ENCODE peak calls at places on chromosomes 5 and 9, in four cellular contexts. M, D, E and J are unnamed samples.

GRCh38 chr9:85347541-85347940 is 394.2 kb downstream of the AGTPBP1 start:
- DNase-seq in M (no peak), D (no peak), E (no peak), J (no peak)

GRCh38 chr5:135452366-135453030 is 347 bp upstream of the TIFAB start:
- DNase-seq in M (no peak), D (no peak), E (no peak), J (no peak)

GRCh38 chr9:8337834-8338233 is 538.3 kb upstream of the DMAC1 start:
- DNase-seq in M (no peak), D (no peak), E (no peak), J (no peak)

GRCh38 chr5:34804913-34805312 is 34.1 kb upstream of the TTC23L start:
- DNase-seq in M (peak; percentile 39), D (no peak), E (no peak), J (peak; percentile 39)

GRCh38 chr5:32233696-32234447 is 59.8 kb upstream of the GOLPH3 start:
- DNase-seq in M (peak; percentile 36), D (peak; percentile 67), E (peak; percentile 72), J (peak; percentile 87)

GRCh38 chr5:53008751-53009150 is 19.6 kb downstream of the ITGA2 start:
- DNase-seq in M (peak; percentile 42), D (peak; percentile 80), E (peak; percentile 85), J (peak; percentile 79)

GRCh38 chr5:6780802-6781391 is 67.7 kb downstream of the TENT4A start:
- DNase-seq in M (no peak), D (peak; percentile 8), E (no peak), J (peak; percentile 18)

GRCh38 chr9:118330191-118330986 is 626.2 kb downstream of the TLR4 start:
- DNase-seq in M (no peak), D (no peak), E (no peak), J (no peak)

GRCh38 chr9:32705059-32705458 is 69.6 kb upstream of the TAF1L start:
- DNase-seq in M (peak; percentile 15), D (peak; percentile 50), E (peak; percentile 62), J (peak; percentile 4)

GRCh38 chr5:164175083-164175482 is 669.7 kb downstream of the MAT2B start:
- DNase-seq in M (peak; percentile 6), D (peak; percentile 15), E (peak; percentile 7), J (peak; percentile 47)

GRCh38 chr9:27447036-27447700 is 76.9 kb upstream of the IFNK start:
- DNase-seq in M (no peak), D (no peak), E (no peak), J (no peak)

DNA sequence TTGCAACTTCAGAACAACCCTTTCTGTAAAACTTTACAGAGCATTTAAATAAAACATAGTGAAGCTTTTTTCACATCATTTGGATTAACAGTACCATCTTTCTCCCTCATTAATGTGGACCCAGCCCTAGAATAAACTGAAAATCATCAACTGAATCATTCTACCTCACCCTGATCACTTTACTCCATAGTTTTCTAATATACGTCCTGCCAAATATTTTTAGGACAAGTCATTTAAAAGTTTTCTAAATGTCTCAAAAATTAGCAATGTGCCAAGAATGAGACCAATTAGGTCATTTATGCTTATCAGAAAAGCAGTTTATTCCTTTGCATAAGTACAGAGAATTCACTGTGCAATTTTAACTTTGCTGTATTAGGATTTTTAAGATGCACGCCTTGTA is 284.4 kb downstream of the PIK3R1 start:
- DNase-seq in M (peak; percentile 67), D (peak; percentile 81), E (peak; percentile 84), J (no peak)
- H3K4me3 ChIP-seq in M (no peak overlapping the region), D (no peak overlapping the region), E (no peak overlapping the region), J (no peak overlapping the region)

GRCh38 chr9:132677976-132678375 is 7.7 kb downstream of the GTF3C4 start:
- DNase-seq in M (no peak), D (no peak), E (no peak), J (no peak)
- H3K4me3 ChIP-seq in M (no peak overlapping the region), D (no peak overlapping the region), E (no peak overlapping the region), J (no peak overlapping the region)

GRCh38 chr5:57177479-57178156 is 3.8 kb downstream of the GPBP1 start:
- DNase-seq in M (no peak), D (no peak), E (no peak), J (no peak)
- H3K4me3 ChIP-seq in M (peak overlapping the region; percentile 96), D (peak overlapping the region; percentile 92), E (peak overlapping the region; percentile 92), J (peak overlapping the region; percentile 37)

GRCh38 chr5:179559280-179560252 is 9.2 kb downstream of the RUFY1 start:
- DNase-seq in M (peak; percentile 99), D (peak; percentile 98), E (peak; percentile 100), J (peak; percentile 100)
- H3K4me3 ChIP-seq in M (peak overlapping the region; percentile 86), D (peak overlapping the region; percentile 81), E (peak overlapping the region; percentile 79), J (peak overlapping the region; percentile 79)

DNA sequence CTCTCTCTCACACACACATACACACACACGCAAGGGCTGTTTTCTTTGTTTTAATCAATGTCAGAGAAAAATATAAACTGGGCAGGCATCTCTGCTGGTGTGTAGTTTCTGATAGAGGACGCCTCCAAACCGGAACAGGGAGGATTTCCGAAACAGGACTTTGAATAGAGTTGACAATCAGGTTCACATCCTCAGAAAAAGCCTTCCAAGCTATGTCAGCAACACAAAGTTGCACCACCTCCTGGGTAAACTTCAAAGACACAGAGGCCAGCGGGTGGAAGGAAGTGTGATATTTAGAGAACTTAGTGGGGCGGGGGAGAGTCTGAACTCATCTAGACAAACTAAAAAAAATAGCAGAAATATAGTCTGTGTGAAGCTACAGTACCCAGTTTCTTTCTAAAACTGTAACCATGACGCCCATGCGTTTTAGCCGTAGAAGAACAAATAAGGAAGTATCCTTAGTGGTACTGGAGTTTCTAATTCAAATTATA is 1.2 kb downstream of the ST8SIA4 start:
- DNase-seq in M (no peak), D (no peak), E (peak; percentile 3), J (no peak)
- H3K4me3 ChIP-seq in M (no peak overlapping the region), D (no peak overlapping the region), E (peak overlapping the region; percentile 72), J (peak overlapping the region; percentile 71)

DNA sequence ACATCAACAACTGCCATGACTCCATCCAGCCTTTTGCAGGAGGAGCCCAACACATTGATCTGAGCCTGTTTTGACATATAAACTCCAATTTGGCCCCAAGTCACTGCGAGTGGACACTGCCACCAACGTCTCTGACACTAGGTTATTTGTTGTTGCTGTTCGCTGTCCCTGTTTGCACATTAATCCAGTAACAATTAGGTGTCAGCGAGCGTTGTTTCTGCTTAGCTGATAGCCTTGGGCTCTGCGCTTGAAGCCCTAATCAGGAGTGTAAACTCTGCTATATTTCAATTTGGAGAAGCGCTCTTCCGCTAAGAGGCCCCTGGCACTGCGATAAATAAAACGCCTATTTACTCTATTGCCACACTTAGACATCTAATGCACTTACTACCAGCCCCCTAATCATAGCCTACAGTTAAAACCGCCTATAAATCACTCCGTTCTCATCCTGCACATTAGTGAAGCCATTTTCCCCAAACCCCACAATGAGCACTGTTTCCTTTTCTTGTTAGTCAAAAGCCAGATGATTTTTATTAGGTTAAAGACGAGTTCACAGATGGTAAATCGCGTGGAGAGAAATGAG is 195.9 kb upstream of the TBCA start:
- DNase-seq in M (peak; percentile 3), D (peak; percentile 9), E (no peak), J (no peak)
- H3K4me3 ChIP-seq in M (peak overlapping the region; percentile 33), D (peak overlapping the region; percentile 19), E (peak overlapping the region; percentile 62), J (no peak overlapping the region)

DNA sequence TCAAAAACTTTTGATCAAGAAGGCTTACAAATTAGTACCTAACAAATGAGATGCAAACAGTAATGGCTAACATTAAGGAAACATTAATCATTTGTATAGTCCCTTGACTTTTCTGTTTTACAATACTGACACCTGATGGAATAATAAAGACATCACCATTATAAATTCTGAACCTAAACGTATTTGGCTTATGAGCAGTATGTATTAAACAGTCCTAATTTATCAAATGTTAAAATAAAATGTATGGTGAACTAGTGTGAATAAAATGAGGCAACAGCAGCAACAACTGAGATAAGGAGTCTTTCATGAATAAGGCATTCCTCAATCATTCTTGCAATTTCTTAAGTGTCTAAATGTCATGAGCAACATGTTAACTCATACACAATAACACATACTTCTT is 6.0 kb downstream of the PUM3 start:
- DNase-seq in M (peak; percentile 24), D (peak; percentile 27), E (peak; percentile 50), J (peak; percentile 54)
- H3K4me3 ChIP-seq in M (peak overlapping the region; percentile 45), D (no peak overlapping the region), E (peak overlapping the region; percentile 64), J (peak overlapping the region; percentile 32)

GRCh38 chr9:114385412-114386181 is 2.2 kb downstream of the AKNA start:
- DNase-seq in M (peak; percentile 83), D (peak; percentile 95), E (peak; percentile 96), J (peak; percentile 88)
- H3K4me3 ChIP-seq in M (peak overlapping the region; percentile 72), D (no peak overlapping the region), E (peak overlapping the region; percentile 85), J (no peak overlapping the region)

DNA sequence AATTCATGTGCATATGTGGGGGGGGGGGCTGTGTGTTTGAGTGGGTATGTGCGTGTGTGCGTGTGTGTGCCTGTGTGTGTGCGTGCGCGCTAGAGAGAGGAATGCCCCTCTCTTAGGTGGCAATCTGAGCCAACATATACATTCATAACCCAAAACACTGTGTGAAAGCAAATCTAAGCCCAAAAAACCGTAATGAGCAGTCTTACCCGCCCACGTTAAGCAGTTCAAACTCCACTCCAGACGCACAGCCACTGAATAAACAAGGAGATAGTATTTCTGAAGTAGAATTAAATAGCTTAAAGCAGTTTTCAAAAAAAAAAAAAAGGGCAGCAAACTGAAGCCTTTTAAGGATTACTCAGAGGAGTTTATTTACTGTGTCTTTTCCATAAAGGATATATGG is 83.9 kb upstream of the IRX1 start:
- DNase-seq in M (no peak), D (no peak), E (no peak), J (no peak)
- H3K4me3 ChIP-seq in M (no peak overlapping the region), D (no peak overlapping the region), E (no peak overlapping the region), J (no peak overlapping the region)

GRCh38 chr5:147509041-147509709 is 693 bp downstream of the DPYSL3 start:
- DNase-seq in M (peak; percentile 17), D (peak; percentile 33), E (peak; percentile 67), J (peak; percentile 18)
- H3K4me3 ChIP-seq in M (peak overlapping the region; percentile 97), D (peak overlapping the region; percentile 75), E (peak overlapping the region; percentile 86), J (peak overlapping the region; percentile 72)